ENCODE peak calls at places on chromosomes 16 and 17, in nine cellular contexts. N is hypothalamus; X is suprapubic skin; T is cardiac fibroblast; C is skeletal muscle cell; E is HT-29; O is CD4-positive, alpha-beta T cell; F is activated T-cell treated with anti-CD3 and anti-CD28 coated beads, Interleukin-2, amount 50 U/mL, for 48 hours; Y is D341Med. Q is an unnamed sample.

GRCh38 chr17:68565656-68566055 is 35.5 kb downstream of the FAM20A start:
- DNase-seq in N (no peak), X (no peak), T (no peak), C (no peak), E (no peak), O (no peak), F (no peak), Y (no peak), Q (no peak)

GRCh38 chr16:14427371-14427948 is 202.6 kb downstream of the PARN start:
- DNase-seq in N (peak), X (no peak), T (peak), C (no peak), E (no peak), O (no peak), F (no peak), Y (no peak), Q (no peak)

GRCh38 chr17:64196626-64197025 is 66.4 kb downstream of the TEX2 start:
- DNase-seq in N (no peak), X (no peak), T (peak), C (peak), E (no peak), O (no peak), F (no peak), Y (no peak), Q (no peak)

GRCh38 chr17:78438271-78438691 is 59.8 kb downstream of the PGS1 start:
- DNase-seq in N (no peak), X (no peak), T (no peak), C (no peak), E (no peak), O (no peak), F (no peak), Y (no peak), Q (no peak)

GRCh38 chr17:1486802-1487695 is 5.4 kb downstream of the MYO1C start:
- DNase-seq in N (peak), X (peak), T (peak), C (no peak), E (peak), O (peak), F (peak), Y (no peak), Q (no peak)

GRCh38 chr16:19907161-19907992 is 22.7 kb upstream of the GPRC5B start:
- DNase-seq in N (peak), X (no peak), T (peak), C (no peak), E (peak), O (peak), F (peak), Y (peak), Q (peak)

GRCh38 chr17:8359769-8360168 is 16.7 kb downstream of the KRABD2 start:
- DNase-seq in N (no peak), X (no peak), T (peak), C (peak), E (no peak), O (no peak), F (no peak), Y (no peak), Q (no peak)

GRCh38 chr16:56603589-56603988 is 4.8 kb upstream of the MT2A start:
- DNase-seq in N (peak), X (no peak), T (peak), C (no peak), E (peak), O (no peak), F (no peak), Y (peak), Q (peak)

GRCh38 chr17:17146791-17147406 is 59.2 kb downstream of the PLD6 start:
- DNase-seq in N (no peak), X (no peak), T (no peak), C (no peak), E (peak), O (no peak), F (peak), Y (peak), Q (no peak)

GRCh38 chr17:78142113-78142861 is 3.9 kb upstream of the C17orf99 start:
- DNase-seq in N (no peak), X (no peak), T (peak), C (no peak), E (peak), O (no peak), F (no peak), Y (no peak), Q (no peak)

GRCh38 chr17:17496189-17497064 is at the start of gene RASD1:
- DNase-seq in N (peak), X (peak), T (peak), C (peak), E (peak), O (peak), F (peak), Y (peak), Q (peak)

GRCh38 chr17:28151001-28151400 is 108.5 kb downstream of the NLK start:
- DNase-seq in N (no peak), X (no peak), T (no peak), C (no peak), E (no peak), O (no peak), F (no peak), Y (peak), Q (peak)

GRCh38 chr16:11251525-11252481 is 4.2 kb downstream of the SOCS1 start:
- DNase-seq in N (no peak), X (no peak), T (peak), C (peak), E (no peak), O (peak), F (peak), Y (no peak), Q (no peak)

GRCh38 chr16:88022076-88023042 is 71.1 kb downstream of the BANP start:
- DNase-seq in N (no peak), X (no peak), T (no peak), C (no peak), E (no peak), O (no peak), F (no peak), Y (no peak), Q (peak)

Q was measured in SK-N-SH.